ENCODE peak calls at places on chromosome 2, in ten cellular contexts. H is NCI-H69; V is CD4-positive, alpha-beta T cell; J is endothelial cell; N is dorsolateral prefrontal cortex; P is chondrocyte; Q is GM23338; B is EH; S is BE2C; M is heart right ventricle. K is an unnamed sample.

GRCh38 chr2:39433586-39434195 is 3.4 kb downstream of the MAP4K3 start:
- DNase-seq in H (peak; percentile 7), V (no peak), J (no peak), N (no peak), P (no peak), Q (no peak), B (peak; percentile 45), S (no peak), M (no peak), K (no peak)

GRCh38 chr2:225037374-225038075 is 4.7 kb downstream of the DOCK10 start:
- DNase-seq in H (no peak), V (no peak), J (no peak), N (no peak), P (no peak), Q (no peak), B (no peak), S (no peak), M (no peak), K (no peak)

GRCh38 chr2:144886847-144887246 is 366.9 kb upstream of the ZEB2 start:
- DNase-seq in H (no peak), V (no peak), J (no peak), N (no peak), P (no peak), Q (no peak), B (no peak), S (no peak), M (peak; percentile 47), K (peak; percentile 73)

GRCh38 chr2:1748176-1748740 is 3.9 kb upstream of the PXDN start:
- DNase-seq in H (no peak), V (no peak), J (no peak), N (no peak), P (no peak), Q (no peak), B (peak; percentile 64), S (no peak), M (no peak), K (peak; percentile 46)

GRCh38 chr2:158926478-158926948 is 41.9 kb upstream of the TANC1 start:
- DNase-seq in H (peak; percentile 9), V (no peak), J (no peak), N (no peak), P (no peak), Q (no peak), B (peak; percentile 77), S (no peak), M (no peak), K (no peak)

GRCh38 chr2:60157283-60157682 is 396.2 kb downstream of the BCL11A start:
- DNase-seq in H (no peak), V (no peak), J (no peak), N (no peak), P (no peak), Q (no peak), B (no peak), S (no peak), M (no peak), K (no peak)

GRCh38 chr2:218832520-218832919 is 917 bp upstream of the PRKAG3 start:
- DNase-seq in H (no peak), V (no peak), J (no peak), N (no peak), P (no peak), Q (no peak), B (peak; percentile 83), S (no peak), M (peak; percentile 34), K (peak; percentile 79)

GRCh38 chr2:34012728-34013302 is 413.7 kb upstream of the FAM98A start:
- DNase-seq in H (peak; percentile 6), V (no peak), J (peak; percentile 81), N (peak; percentile 35), P (no peak), Q (peak; percentile 92), B (peak; percentile 53), S (peak; percentile 79), M (peak; percentile 35), K (no peak)

GRCh38 chr2:238947920-238948710 is 100.2 kb downstream of the TWIST2 start:
- DNase-seq in H (no peak), V (no peak), J (peak; percentile 1), N (no peak), P (no peak), Q (peak; percentile 10), B (peak; percentile 95), S (no peak), M (peak; percentile 55), K (peak; percentile 80)

GRCh38 chr2:208265371-208265806 is 666 bp upstream of the PIKFYVE start:
- DNase-seq in H (peak; percentile 49), V (peak; percentile 25), J (peak; percentile 16), N (peak; percentile 27), P (no peak), Q (peak; percentile 56), B (peak; percentile 44), S (no peak), M (no peak), K (no peak)

GRCh38 chr2:10407841-10408648 is 40.1 kb downstream of the ODC1 start:
- DNase-seq in H (peak; percentile 79), V (peak; percentile 22), J (no peak), N (no peak), P (no peak), Q (peak; percentile 34), B (peak; percentile 78), S (no peak), M (no peak), K (peak; percentile 83)

GRCh38 chr2:23824777-23825212 is 102.1 kb downstream of the ATAD2B start:
- DNase-seq in H (peak; percentile 46), V (no peak), J (peak; percentile 43), N (no peak), P (no peak), Q (peak; percentile 70), B (peak; percentile 62), S (peak; percentile 49), M (no peak), K (no peak)

GRCh38 chr2:9627310-9627709 is 3.5 kb downstream of the YWHAQ start:
- DNase-seq in H (no peak), V (no peak), J (no peak), N (no peak), P (no peak), Q (no peak), B (peak; percentile 58), S (no peak), M (no peak), K (no peak)

GRCh38 chr2:126907671-126908070 is 9.0 kb downstream of the TEX51 start:
- DNase-seq in H (no peak), V (no peak), J (peak; percentile 1), N (no peak), P (no peak), Q (no peak), B (no peak), S (no peak), M (no peak), K (peak; percentile 23)

GRCh38 chr2:147845608-147846002 is 776 bp downstream of the ACVR2A start:
- DNase-seq in H (peak; percentile 20), V (no peak), J (no peak), N (no peak), P (no peak), Q (no peak), B (peak; percentile 27), S (no peak), M (no peak), K (no peak)

GRCh38 chr2:17460401-17461086 is 57.7 kb downstream of the RAD51AP2 start:
- DNase-seq in H (no peak), V (no peak), J (no peak), N (no peak), P (no peak), Q (no peak), B (no peak), S (no peak), M (no peak), K (no peak)

GRCh38 chr2:45258251-45258775 is 249.1 kb upstream of the SIX2 start:
- DNase-seq in H (peak; percentile 30), V (no peak), J (no peak), N (no peak), P (no peak), Q (no peak), B (no peak), S (no peak), M (no peak), K (no peak)

GRCh38 chr2:60811491-60812370 is 55.7 kb downstream of the PAPOLG start:
- DNase-seq in H (no peak), V (no peak), J (no peak), N (no peak), P (no peak), Q (no peak), B (no peak), S (no peak), M (no peak), K (peak; percentile 50)

GRCh38 chr2:224722250-224722649 is 6.1 kb upstream of the CCDC195 start:
- DNase-seq in H (no peak), V (no peak), J (no peak), N (no peak), P (no peak), Q (no peak), B (peak; percentile 36), S (no peak), M (no peak), K (no peak)

GRCh38 chr2:86038291-86039081 is 67.2 kb downstream of the POLR1A start:
- DNase-seq in H (no peak), V (peak; percentile 58), J (no peak), N (no peak), P (peak; percentile 33), Q (no peak), B (peak; percentile 65), S (no peak), M (no peak), K (no peak)

GRCh38 chr2:224957540-224958465 is 84.5 kb downstream of the DOCK10 start:
- DNase-seq in H (no peak), V (no peak), J (no peak), N (no peak), P (no peak), Q (no peak), B (no peak), S (no peak), M (no peak), K (no peak)

GRCh38 chr2:75614062-75614710 is 32.4 kb upstream of the MRPL19 start:
- DNase-seq in H (no peak), V (no peak), J (no peak), N (no peak), P (no peak), Q (no peak), B (peak; percentile 37), S (no peak), M (no peak), K (no peak)

GRCh38 chr2:50492452-50492851 is 539.5 kb downstream of the NRXN1 start:
- DNase-seq in H (peak; percentile 74), V (no peak), J (peak; percentile 30), N (peak; percentile 58), P (no peak), Q (peak; percentile 83), B (peak; percentile 52), S (peak; percentile 28), M (no peak), K (no peak)

GRCh38 chr2:207487650-207488315 is 42.0 kb upstream of the CREB1 start:
- DNase-seq in H (no peak), V (no peak), J (no peak), N (no peak), P (no peak), Q (no peak), B (peak; percentile 97), S (no peak), M (no peak), K (no peak)

GRCh38 chr2:73987109-73987947 is 2.6 kb downstream of the TET3 start:
- DNase-seq in H (no peak), V (peak; percentile 22), J (no peak), N (no peak), P (no peak), Q (peak; percentile 32), B (peak; percentile 53), S (no peak), M (peak; percentile 55), K (no peak)

GRCh38 chr2:100140582-100140981 is 1.8 kb downstream of the AFF3 start:
- DNase-seq in H (no peak), V (no peak), J (no peak), N (no peak), P (no peak), Q (no peak), B (no peak), S (no peak), M (no peak), K (no peak)

GRCh38 chr2:175036582-175037018 is 31.4 kb upstream of the CHN1 start:
- DNase-seq in H (peak; percentile 59), V (no peak), J (no peak), N (no peak), P (no peak), Q (peak; percentile 70), B (peak; percentile 29), S (no peak), M (no peak), K (no peak)

GRCh38 chr2:19607931-19608762 is 249.7 kb upstream of the OSR1 start:
- DNase-seq in H (no peak), V (no peak), J (no peak), N (no peak), P (no peak), Q (no peak), B (peak; percentile 92), S (no peak), M (no peak), K (no peak)

K was measured in right atrium auricular region.